ENCODE peak calls at places on chromosomes 2 and 18, in ten cellular contexts. One of them, this sample, is unnamed.

GRCh38 chr2:37721219-37721600 is 49.8 kb upstream of the CDC42EP3 start:
- DNase-seq in H7: no peak
- DNase-seq in fibroblast of lung: no peak
- DNase-seq in IMR-90: no peak
- DNase-seq in thoracic aorta: no peak
- DNase-seq in A549: no peak
- DNase-seq in stomach: no peak
- DNase-seq in GM12865: no peak
- DNase-seq in choroid plexus epithelial cell: no peak
- DNase-seq in AG04450: no peak
- DNase-seq in this sample: no peak

GRCh38 chr2:174035981-174036742 is 71.0 kb upstream of the SP3 start:
- DNase-seq in H7: peak; percentile 68
- DNase-seq in IMR-90: peak; percentile 11
- DNase-seq in fibroblast of lung: peak; percentile 67
- DNase-seq in thoracic aorta: peak; percentile 73
- DNase-seq in A549: no peak
- DNase-seq in stomach: no peak
- DNase-seq in GM12865: peak; percentile 31
- DNase-seq in AG04450: no peak
- DNase-seq in choroid plexus epithelial cell: peak; percentile 54
- DNase-seq in this sample: peak; percentile 35

GRCh38 chr2:221674446-221674845 is 102.3 kb upstream of the EPHA4 start:
- DNase-seq in stomach: no peak
- DNase-seq in A549: no peak
- DNase-seq in AG04450: no peak
- DNase-seq in GM12865: no peak
- DNase-seq in fibroblast of lung: no peak
- DNase-seq in H7: no peak
- DNase-seq in thoracic aorta: no peak
- DNase-seq in choroid plexus epithelial cell: no peak
- DNase-seq in IMR-90: no peak
- DNase-seq in this sample: no peak

GRCh38 chr2:1686784-1687105 is 57.6 kb downstream of the PXDN start:
- DNase-seq in fibroblast of lung: peak; percentile 86
- DNase-seq in choroid plexus epithelial cell: peak; percentile 88
- DNase-seq in H7: no peak
- DNase-seq in A549: no peak
- DNase-seq in IMR-90: peak; percentile 80
- DNase-seq in AG04450: no peak
- DNase-seq in GM12865: no peak
- DNase-seq in stomach: no peak
- DNase-seq in thoracic aorta: no peak
- DNase-seq in this sample: no peak

GRCh38 chr2:128451636-128452411 is 133.2 kb upstream of the HS6ST1 start:
- DNase-seq in fibroblast of lung: no peak
- DNase-seq in IMR-90: no peak
- DNase-seq in thoracic aorta: no peak
- DNase-seq in GM12865: no peak
- DNase-seq in A549: no peak
- DNase-seq in H7: no peak
- DNase-seq in AG04450: no peak
- DNase-seq in choroid plexus epithelial cell: no peak
- DNase-seq in stomach: peak; percentile 22
- DNase-seq in this sample: no peak

GRCh38 chr2:168190590-168191336 is 56.6 kb downstream of the STK39 start:
- DNase-seq in A549: no peak
- DNase-seq in AG04450: no peak
- DNase-seq in choroid plexus epithelial cell: no peak
- DNase-seq in IMR-90: no peak
- DNase-seq in fibroblast of lung: no peak
- DNase-seq in GM12865: no peak
- DNase-seq in thoracic aorta: no peak
- DNase-seq in stomach: no peak
- DNase-seq in H7: no peak
- DNase-seq in this sample: no peak

GRCh38 chr18:11522992-11523391 is 86.4 kb upstream of the SLC35G4 start:
- DNase-seq in thoracic aorta: no peak
- DNase-seq in choroid plexus epithelial cell: peak; percentile 23
- DNase-seq in GM12865: no peak
- DNase-seq in fibroblast of lung: no peak
- DNase-seq in stomach: no peak
- DNase-seq in IMR-90: no peak
- DNase-seq in A549: no peak
- DNase-seq in AG04450: no peak
- DNase-seq in H7: no peak
- DNase-seq in this sample: no peak

GRCh38 chr2:217816396-217816869 is 186.4 kb downstream of the TNS1 start:
- DNase-seq in H7: no peak
- DNase-seq in AG04450: no peak
- DNase-seq in stomach: no peak
- DNase-seq in fibroblast of lung: peak; percentile 42
- DNase-seq in thoracic aorta: no peak
- DNase-seq in IMR-90: peak; percentile 46
- DNase-seq in GM12865: no peak
- DNase-seq in choroid plexus epithelial cell: peak; percentile 70
- DNase-seq in A549: no peak
- DNase-seq in this sample: peak; percentile 92

GRCh38 chr2:149972039-149972438 is 384.5 kb upstream of the MMADHC start:
- DNase-seq in GM12865: no peak
- DNase-seq in AG04450: no peak
- DNase-seq in H7: no peak
- DNase-seq in stomach: no peak
- DNase-seq in A549: no peak
- DNase-seq in thoracic aorta: no peak
- DNase-seq in fibroblast of lung: peak; percentile 63
- DNase-seq in IMR-90: peak; percentile 23
- DNase-seq in choroid plexus epithelial cell: no peak
- DNase-seq in this sample: peak; percentile 11

GRCh38 chr18:57727952-57728807 is 74.9 kb downstream of the ATP8B1 start:
- DNase-seq in thoracic aorta: no peak
- DNase-seq in GM12865: no peak
- DNase-seq in H7: no peak
- DNase-seq in IMR-90: peak; percentile 47
- DNase-seq in A549: no peak
- DNase-seq in choroid plexus epithelial cell: peak; percentile 52
- DNase-seq in stomach: no peak
- DNase-seq in fibroblast of lung: peak; percentile 43
- DNase-seq in AG04450: no peak
- DNase-seq in this sample: peak; percentile 42

DNA sequence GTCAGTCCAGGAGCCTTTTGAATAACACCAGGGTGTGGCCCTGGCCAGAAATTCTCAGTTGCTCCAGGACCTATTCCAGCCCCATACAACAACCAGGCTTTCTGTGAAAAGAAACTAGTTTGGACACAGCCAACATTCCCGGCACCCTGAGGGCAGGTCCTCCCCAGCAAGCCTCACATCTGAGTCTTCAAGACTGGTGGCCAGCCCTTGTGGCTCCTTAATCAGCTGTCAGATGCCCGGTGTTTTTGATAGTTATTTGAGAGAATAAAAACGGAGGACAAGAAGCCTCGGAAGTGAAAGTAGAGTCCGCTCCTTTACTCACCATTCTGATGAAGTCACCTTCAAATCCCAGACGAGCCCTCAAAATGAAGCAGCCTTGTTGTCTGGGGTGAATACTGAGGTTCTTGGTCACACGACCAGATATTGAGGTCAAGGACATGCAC is 31.0 kb upstream of the GMCL1 start:
- DNase-seq in fibroblast of lung: peak; percentile 8
- DNase-seq in A549: no peak
- DNase-seq in choroid plexus epithelial cell: peak; percentile 61
- DNase-seq in AG04450: no peak
- DNase-seq in stomach: peak; percentile 33
- DNase-seq in H7: no peak
- DNase-seq in GM12865: no peak
- DNase-seq in IMR-90: peak; percentile 24
- DNase-seq in thoracic aorta: no peak
- DNase-seq in this sample: peak; percentile 61
- H3K4me3 ChIP-seq in fibroblast of lung: no peak overlapping the region
- H3K4me3 ChIP-seq in A549: no peak overlapping the region
- H3K4me3 ChIP-seq in choroid plexus epithelial cell: peak overlapping the region; percentile 47
- H3K4me3 ChIP-seq in AG04450: no peak overlapping the region
- H3K4me3 ChIP-seq in stomach: peak overlapping the region; percentile 30
- H3K4me3 ChIP-seq in H7: peak overlapping the region; percentile 12
- H3K4me3 ChIP-seq in GM12865: peak overlapping the region; percentile 42
- H3K4me3 ChIP-seq in IMR-90: no peak overlapping the region
- H3K4me3 ChIP-seq in thoracic aorta: peak overlapping the region; percentile 68
- H3K4me3 ChIP-seq in this sample: peak overlapping the region; percentile 53

DNA sequence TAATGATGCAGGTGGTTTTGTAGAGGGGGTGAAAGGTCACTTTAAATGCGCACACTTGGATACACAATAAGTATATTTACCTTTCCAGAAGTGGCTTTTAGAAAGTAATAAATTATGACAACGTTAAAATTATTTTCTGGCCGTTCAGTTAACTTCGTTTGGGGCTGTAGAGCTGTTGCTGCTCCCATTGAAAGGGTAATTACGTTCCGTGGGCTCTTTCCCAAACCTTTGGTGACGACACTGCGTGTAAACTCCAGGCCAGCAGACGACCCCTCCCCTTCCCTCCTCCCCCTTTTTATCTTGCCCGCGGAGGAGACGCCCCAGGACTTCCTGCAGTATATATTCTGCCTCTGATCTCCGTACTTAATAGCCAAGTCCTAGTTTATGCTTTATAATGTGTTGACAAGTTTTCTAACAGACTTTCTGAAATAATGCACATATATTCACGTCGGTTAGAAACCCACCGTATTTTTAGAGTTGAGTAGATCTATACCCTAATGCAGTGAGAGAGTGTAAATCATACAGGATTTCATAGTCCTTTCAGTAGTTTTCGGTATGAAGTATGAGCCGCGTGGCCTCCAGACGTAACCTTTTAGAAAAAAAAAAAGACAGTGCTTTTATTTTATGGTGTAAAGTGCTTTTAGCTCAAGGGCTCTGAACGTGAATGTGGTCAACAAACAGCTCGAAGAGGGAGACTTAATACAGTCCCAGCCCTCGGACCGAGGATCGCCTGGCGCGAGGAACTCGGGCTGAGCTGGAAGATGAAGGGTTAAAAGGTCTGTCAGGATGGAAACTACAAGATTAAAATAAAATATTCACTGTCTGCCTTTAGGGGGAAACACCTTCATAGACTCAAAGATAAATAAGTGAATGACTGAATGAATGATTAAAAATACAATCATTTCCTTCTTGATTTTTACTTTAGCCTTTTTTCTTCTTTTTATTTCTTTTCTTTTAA is 3.8 kb upstream of the BCL11A start:
- DNase-seq in stomach: no peak
- DNase-seq in GM12865: no peak
- DNase-seq in choroid plexus epithelial cell: peak; percentile 4
- DNase-seq in H7: peak; percentile 55
- DNase-seq in A549: no peak
- DNase-seq in IMR-90: no peak
- DNase-seq in thoracic aorta: no peak
- DNase-seq in fibroblast of lung: no peak
- DNase-seq in AG04450: no peak
- DNase-seq in this sample: no peak
- H3K4me3 ChIP-seq in stomach: peak overlapping the region; percentile 16
- H3K4me3 ChIP-seq in GM12865: peak overlapping the region; percentile 23
- H3K4me3 ChIP-seq in choroid plexus epithelial cell: peak overlapping the region; percentile 6
- H3K4me3 ChIP-seq in H7: peak overlapping the region; percentile 41
- H3K4me3 ChIP-seq in A549: no peak overlapping the region
- H3K4me3 ChIP-seq in IMR-90: no peak overlapping the region
- H3K4me3 ChIP-seq in thoracic aorta: peak overlapping the region; percentile 30
- H3K4me3 ChIP-seq in fibroblast of lung: peak overlapping the region; percentile 8
- H3K4me3 ChIP-seq in AG04450: no peak overlapping the region
- H3K4me3 ChIP-seq in this sample: no peak overlapping the region

GRCh38 chr2:11144077-11144723 is 11.1 kb upstream of the SLC66A3 start:
- DNase-seq in AG04450: no peak
- DNase-seq in GM12865: no peak
- DNase-seq in A549: no peak
- DNase-seq in thoracic aorta: no peak
- DNase-seq in stomach: no peak
- DNase-seq in fibroblast of lung: no peak
- DNase-seq in H7: no peak
- DNase-seq in choroid plexus epithelial cell: no peak
- DNase-seq in IMR-90: no peak
- DNase-seq in this sample: peak; percentile 51

GRCh38 chr2:11146076-11146475 is 9.2 kb upstream of the SLC66A3 start:
- DNase-seq in choroid plexus epithelial cell: no peak
- DNase-seq in A549: no peak
- DNase-seq in H7: no peak
- DNase-seq in AG04450: no peak
- DNase-seq in stomach: no peak
- DNase-seq in GM12865: no peak
- DNase-seq in thoracic aorta: no peak
- DNase-seq in IMR-90: no peak
- DNase-seq in fibroblast of lung: no peak
- DNase-seq in this sample: no peak

GRCh38 chr2:11144724-11145079 is 10.6 kb upstream of the SLC66A3 start:
- DNase-seq in stomach: no peak
- DNase-seq in AG04450: no peak
- DNase-seq in IMR-90: no peak
- DNase-seq in thoracic aorta: no peak
- DNase-seq in choroid plexus epithelial cell: no peak
- DNase-seq in GM12865: no peak
- DNase-seq in A549: no peak
- DNase-seq in H7: no peak
- DNase-seq in fibroblast of lung: no peak
- DNase-seq in this sample: no peak

GRCh38 chr2:11145350-11145749 is 9.9 kb upstream of the SLC66A3 start:
- DNase-seq in AG04450: no peak
- DNase-seq in IMR-90: no peak
- DNase-seq in stomach: no peak
- DNase-seq in thoracic aorta: no peak
- DNase-seq in GM12865: no peak
- DNase-seq in choroid plexus epithelial cell: no peak
- DNase-seq in A549: no peak
- DNase-seq in H7: no peak
- DNase-seq in fibroblast of lung: no peak
- DNase-seq in this sample: no peak

DNA sequence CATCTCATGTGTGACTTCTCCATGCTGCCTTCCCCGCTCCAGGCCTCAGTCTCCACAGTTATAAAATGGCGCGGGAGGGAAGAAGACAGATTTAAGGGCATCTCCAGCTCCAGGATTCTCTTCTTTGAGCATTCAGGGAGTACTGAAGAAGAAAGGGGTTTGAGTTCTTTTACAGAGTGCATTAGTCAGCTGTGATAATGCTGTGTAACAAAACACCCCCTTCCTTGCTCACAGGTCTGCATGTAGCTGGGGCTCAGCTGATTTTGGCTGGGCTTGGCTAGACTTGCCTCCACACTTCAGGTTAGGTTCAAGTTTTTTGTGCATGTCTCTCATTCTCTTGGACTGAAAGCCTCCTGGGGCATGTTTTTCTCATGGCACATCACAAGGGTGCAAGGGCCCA is 8.0 kb upstream of the SLC66A3 start:
- DNase-seq in H7: no peak
- DNase-seq in thoracic aorta: no peak
- DNase-seq in GM12865: no peak
- DNase-seq in A549: no peak
- DNase-seq in fibroblast of lung: no peak
- DNase-seq in AG04450: no peak
- DNase-seq in stomach: no peak
- DNase-seq in choroid plexus epithelial cell: no peak
- DNase-seq in IMR-90: no peak
- DNase-seq in this sample: no peak
- H3K4me3 ChIP-seq in H7: no peak overlapping the region
- H3K4me3 ChIP-seq in thoracic aorta: no peak overlapping the region
- H3K4me3 ChIP-seq in GM12865: no peak overlapping the region
- H3K4me3 ChIP-seq in A549: no peak overlapping the region
- H3K4me3 ChIP-seq in fibroblast of lung: no peak overlapping the region
- H3K4me3 ChIP-seq in AG04450: no peak overlapping the region
- H3K4me3 ChIP-seq in stomach: no peak overlapping the region
- H3K4me3 ChIP-seq in choroid plexus epithelial cell: no peak overlapping the region
- H3K4me3 ChIP-seq in IMR-90: no peak overlapping the region
- H3K4me3 ChIP-seq in this sample: no peak overlapping the region

GRCh38 chr2:28389399-28390240 is 3.0 kb upstream of the FOSL2 start:
- DNase-seq in fibroblast of lung: no peak
- DNase-seq in choroid plexus epithelial cell: peak; percentile 47
- DNase-seq in GM12865: no peak
- DNase-seq in stomach: no peak
- DNase-seq in IMR-90: no peak
- DNase-seq in thoracic aorta: no peak
- DNase-seq in H7: peak; percentile 61
- DNase-seq in AG04450: no peak
- DNase-seq in A549: no peak
- DNase-seq in this sample: no peak
- H3K4me3 ChIP-seq in fibroblast of lung: peak overlapping the region; percentile 55
- H3K4me3 ChIP-seq in choroid plexus epithelial cell: peak overlapping the region; percentile 93
- H3K4me3 ChIP-seq in GM12865: peak overlapping the region; percentile 86
- H3K4me3 ChIP-seq in stomach: peak overlapping the region; percentile 97
- H3K4me3 ChIP-seq in IMR-90: peak overlapping the region; percentile 91
- H3K4me3 ChIP-seq in thoracic aorta: peak overlapping the region; percentile 97
- H3K4me3 ChIP-seq in H7: peak overlapping the region; percentile 70
- H3K4me3 ChIP-seq in AG04450: peak overlapping the region; percentile 63
- H3K4me3 ChIP-seq in A549: peak overlapping the region; percentile 78
- H3K4me3 ChIP-seq in this sample: peak overlapping the region; percentile 67